ENCODE peak calls at places on chromosomes 11 and 22, in seven cellular contexts. Z, H, V, O, C, T and X are unnamed samples.

GRCh38 chr11:12105471-12105870 is 4.9 kb upstream of the MICAL2 start:
- DNase-seq in T (no peak), Z (no peak), C (no peak), V (no peak), H (no peak), O (no peak), X (no peak)

GRCh38 chr11:66591175-66591574 is 1.7 kb downstream of the CCDC87 start:
- DNase-seq in O (no peak), H (no peak), T (no peak), C (no peak), Z (no peak), V (no peak), X (no peak)

GRCh38 chr22:49566141-49566541 is 261.5 kb downstream of the BRD1 start:
- DNase-seq in O (no peak), H (peak), T (peak), V (no peak), C (peak), Z (no peak), X (no peak)

GRCh38 chr11:125460275-125460674 is 35.8 kb downstream of the FEZ1 start:
- DNase-seq in V (no peak), H (no peak), Z (no peak), C (no peak), T (no peak), O (no peak), X (no peak)

GRCh38 chr11:58525037-58525614 is 17.2 kb upstream of the OR5B21 start:
- DNase-seq in Z (no peak), O (no peak), C (no peak), H (no peak), T (no peak), V (peak), X (no peak)

GRCh38 chr22:31104869-31105268 is 2.5 kb downstream of the SELENOM start:
- DNase-seq in C (no peak), H (peak), O (peak), Z (no peak), T (no peak), V (no peak), X (no peak)

GRCh38 chr22:32607086-32607485 is 132.5 kb downstream of the FBXO7 start:
- DNase-seq in Z (no peak), T (no peak), V (no peak), H (no peak), C (no peak), O (no peak), X (no peak)

GRCh38 chr22:30159561-30160353 is 79.5 kb downstream of the HORMAD2 start:
- DNase-seq in V (peak), O (no peak), H (no peak), Z (peak), T (no peak), C (no peak), X (no peak)

GRCh38 chr11:41281131-41281742 is 178.2 kb downstream of the LRRC4C start:
- DNase-seq in C (no peak), V (no peak), Z (no peak), H (no peak), T (no peak), O (no peak), X (no peak)

GRCh38 chr11:6269994-6270393 is 10.4 kb downstream of the CCKBR start:
- DNase-seq in T (no peak), H (peak), C (no peak), O (no peak), Z (no peak), V (no peak), X (no peak)

GRCh38 chr11:62627718-62628117 is 5.9 kb upstream of the B3GAT3 start:
- DNase-seq in O (no peak), C (no peak), T (no peak), H (no peak), V (no peak), Z (no peak), X (no peak)

GRCh38 chr11:68113986-68114385 is 7.2 kb downstream of the CHKA start:
- DNase-seq in C (no peak), H (no peak), Z (no peak), V (peak), T (no peak), O (no peak), X (no peak)

GRCh38 chr11:88390254-88390653 is 52.7 kb upstream of the CTSC start:
- DNase-seq in Z (no peak), V (no peak), T (no peak), C (no peak), H (no peak), O (no peak), X (no peak)

GRCh38 chr22:29197096-29197495 is 8.6 kb upstream of the EMID1 start:
- DNase-seq in Z (no peak), H (peak), V (peak), C (no peak), T (peak), O (no peak), X (no peak)

GRCh38 chr11:112321521-112322172 is 61.0 kb upstream of the PLET1 start:
- DNase-seq in Z (no peak), C (no peak), H (no peak), T (peak), O (no peak), V (peak), X (peak)

GRCh38 chr22:45336971-45337431 is 27.3 kb downstream of the FAM118A start:
- DNase-seq in Z (peak), C (peak), V (peak), T (no peak), H (peak), O (peak), X (peak)

GRCh38 chr11:130915556-130916237 is 582 bp downstream of the SNX19 start:
- DNase-seq in T (no peak), C (no peak), Z (no peak), O (no peak), H (no peak), V (no peak), X (no peak)

GRCh38 chr22:48478124-48478523 is 1349.5 kb downstream of the BRD1 start:
- DNase-seq in Z (no peak), T (peak), V (no peak), O (no peak), C (no peak), H (no peak), X (no peak)

GRCh38 chr11:11149671-11150459 is 203.2 kb downstream of the CSNK2A3 start:
- DNase-seq in H (no peak), C (no peak), T (no peak), O (no peak), V (no peak), Z (no peak), X (no peak)

GRCh38 chr22:46081831-46082210 is 68.5 kb upstream of the PPARA start:
- DNase-seq in O (peak), Z (no peak), V (no peak), H (peak), T (peak), C (peak), X (peak)

GRCh38 chr11:60905551-60906113 is 753 bp downstream of the PRPF19 start:
- DNase-seq in O (no peak), C (no peak), H (peak), T (no peak), V (peak), Z (no peak), X (no peak)

GRCh38 chr11:47964546-47964945 is 15.8 kb upstream of the PTPRJ start:
- DNase-seq in V (no peak), H (no peak), C (no peak), Z (no peak), O (no peak), T (no peak), X (no peak)

GRCh38 chr11:45922425-45923082 is at the start of gene LARGE2:
- DNase-seq in O (no peak), C (no peak), Z (no peak), H (no peak), V (no peak), T (peak), X (peak)

GRCh38 chr11:101993172-101993571 is 54.1 kb upstream of the CFAP300 start:
- DNase-seq in O (no peak), C (no peak), H (no peak), Z (no peak), V (no peak), T (no peak), X (no peak)

GRCh38 chr11:84817998-84818397 is 809.1 kb downstream of the DLG2 start:
- DNase-seq in V (peak), Z (no peak), O (no peak), H (no peak), C (no peak), T (no peak), X (no peak)

GRCh38 chr22:17578129-17578754 is 14.9 kb downstream of the SLC25A18 start:
- DNase-seq in C (peak), V (peak), Z (peak), O (peak), H (peak), T (peak), X (peak)

GRCh38 chr11:86116996-86117705 is 48.3 kb upstream of the PICALM start:
- DNase-seq in O (no peak), V (no peak), Z (no peak), C (no peak), T (no peak), H (no peak), X (no peak)

GRCh38 chr11:129803533-129803932 is 12.1 kb upstream of the TMEM45B start:
- DNase-seq in V (no peak), O (no peak), H (no peak), T (no peak), C (no peak), Z (no peak), X (no peak)

GRCh38 chr22:35678836-35679235 is 30.6 kb downstream of the APOL6 start:
- DNase-seq in C (no peak), T (no peak), H (no peak), O (no peak), Z (no peak), V (no peak), X (no peak)

GRCh38 chr11:62732830-62733229 is 4.5 kb downstream of the TTC9C start:
- DNase-seq in T (no peak), O (no peak), V (peak), H (no peak), Z (no peak), C (no peak), X (no peak)

GRCh38 chr11:109586789-109587188 is 164.8 kb downstream of the C11orf87 start:
- DNase-seq in C (no peak), T (no peak), H (no peak), O (no peak), V (no peak), Z (no peak), X (no peak)

GRCh38 chr11:121672630-121673487 is 220.1 kb upstream of the SORL1-AS1 start:
- DNase-seq in V (peak), H (peak), T (no peak), O (peak), Z (no peak), C (no peak), X (peak)

GRCh38 chr22:49853981-49854791 is 542 bp downstream of the ZBED4 start:
- DNase-seq in H (no peak), O (peak), V (peak), Z (no peak), C (no peak), T (peak), X (no peak)

GRCh38 chr22:36332623-36333331 is 55.0 kb downstream of the MYH9 start:
- DNase-seq in T (no peak), O (no peak), Z (no peak), C (no peak), H (no peak), V (no peak), X (no peak)

GRCh38 chr11:128908391-128909246 is 17.5 kb downstream of the KCNJ5 start:
- DNase-seq in T (peak), C (no peak), Z (peak), O (peak), V (peak), H (peak), X (peak)

GRCh38 chr11:59756845-59757244 is 1.7 kb downstream of the STX3 start:
- DNase-seq in O (no peak), Z (no peak), T (no peak), V (no peak), C (no peak), H (peak), X (no peak)

GRCh38 chr11:28169816-28170215 is 61.6 kb downstream of the METTL15 start:
- DNase-seq in H (no peak), Z (no peak), V (no peak), T (no peak), C (no peak), O (no peak), X (no peak)

GRCh38 chr11:76795936-76796441 is 12.8 kb downstream of the TSKU start:
- DNase-seq in T (no peak), Z (no peak), V (no peak), C (no peak), H (peak), O (no peak), X (no peak)

DNA sequence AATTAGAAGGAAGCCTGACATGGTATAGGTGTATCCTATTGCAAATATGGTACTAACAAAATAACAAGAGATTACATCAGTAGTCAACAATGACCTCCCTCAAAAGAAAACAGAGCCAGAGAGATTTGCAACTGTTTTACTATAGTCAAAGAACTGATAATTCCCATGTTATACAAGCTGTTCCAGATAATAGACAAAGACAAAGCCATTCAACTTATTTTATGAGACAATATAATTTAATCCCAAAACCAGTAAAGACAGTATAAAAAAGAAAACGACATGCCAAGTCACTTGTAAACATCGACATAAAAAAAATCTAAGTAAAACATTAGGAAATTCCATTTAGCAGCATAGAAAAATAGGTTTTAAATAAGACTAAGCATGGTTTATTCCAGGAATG is 65.2 kb downstream of the PIWIL4 start:
- DNase-seq in O (no peak), V (no peak), T (no peak), Z (no peak), H (no peak), C (no peak), X (no peak)
- H3K27ac ChIP-seq in O (no peak), V (no peak), T (no peak), Z (no peak), H (no peak), C (no peak), X (no peak)

GRCh38 chr11:34502949-34503348 is 10.6 kb downstream of the ELF5 start:
- DNase-seq in V (no peak), T (no peak), C (no peak), O (no peak), H (no peak), Z (no peak), X (no peak)
- TF ChIP-seq CTCF in V (peak), T (no peak), C (no peak), O (no peak), H (no peak), Z (no peak), X (no peak)

DNA sequence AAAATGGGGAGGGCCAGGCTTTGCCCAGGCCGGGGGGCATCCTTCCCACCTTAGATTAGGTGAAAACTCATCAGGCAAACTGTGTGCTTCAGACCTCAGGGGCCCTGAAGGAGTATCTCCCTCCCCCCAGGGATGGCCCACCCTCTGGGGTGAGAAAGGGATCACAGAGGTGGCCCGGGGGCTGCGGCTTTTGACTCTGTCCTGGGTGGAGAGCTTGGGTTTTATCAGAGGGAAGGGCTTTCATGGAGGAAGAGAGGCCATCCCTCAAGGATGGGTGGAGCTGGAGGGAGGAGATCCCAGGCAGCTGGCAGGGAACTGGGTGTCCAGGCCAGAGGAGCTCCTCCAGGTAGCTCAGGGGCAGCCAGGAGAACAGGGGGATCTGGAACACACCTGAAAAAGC is 3.1 kb upstream of the PPP2R5B start:
- DNase-seq in O (no peak), H (peak), C (no peak), T (peak), Z (no peak), V (no peak), X (no peak)
- H3K27ac ChIP-seq in O (no peak), H (no peak), C (no peak), T (no peak), Z (no peak), V (no peak), X (no peak)

GRCh38 chr22:22464541-22465054 is 43.9 kb downstream of the ZNF280B start:
- DNase-seq in T (no peak), Z (no peak), H (no peak), V (no peak), O (no peak), C (no peak), X (no peak)

GRCh38 chr22:22461111-22461510 is 47.4 kb downstream of the ZNF280B start:
- DNase-seq in H (no peak), O (no peak), C (no peak), T (no peak), V (no peak), Z (no peak), X (no peak)

GRCh38 chr22:22463855-22464540 is 44.5 kb downstream of the ZNF280B start:
- DNase-seq in H (no peak), V (peak), C (peak), Z (peak), T (no peak), O (no peak), X (no peak)

GRCh38 chr22:22461583-22461982 is 47.0 kb downstream of the ZNF280B start:
- DNase-seq in H (no peak), C (no peak), Z (no peak), O (no peak), V (no peak), T (no peak), X (no peak)

GRCh38 chr22:22462813-22463567 is 45.6 kb downstream of the ZNF280B start:
- DNase-seq in Z (no peak), H (no peak), V (no peak), O (no peak), T (no peak), C (no peak), X (no peak)
- TF ChIP-seq CTCF in Z (no peak), H (no peak), V (peak), O (no peak), T (no peak), C (no peak), X (no peak)

DNA sequence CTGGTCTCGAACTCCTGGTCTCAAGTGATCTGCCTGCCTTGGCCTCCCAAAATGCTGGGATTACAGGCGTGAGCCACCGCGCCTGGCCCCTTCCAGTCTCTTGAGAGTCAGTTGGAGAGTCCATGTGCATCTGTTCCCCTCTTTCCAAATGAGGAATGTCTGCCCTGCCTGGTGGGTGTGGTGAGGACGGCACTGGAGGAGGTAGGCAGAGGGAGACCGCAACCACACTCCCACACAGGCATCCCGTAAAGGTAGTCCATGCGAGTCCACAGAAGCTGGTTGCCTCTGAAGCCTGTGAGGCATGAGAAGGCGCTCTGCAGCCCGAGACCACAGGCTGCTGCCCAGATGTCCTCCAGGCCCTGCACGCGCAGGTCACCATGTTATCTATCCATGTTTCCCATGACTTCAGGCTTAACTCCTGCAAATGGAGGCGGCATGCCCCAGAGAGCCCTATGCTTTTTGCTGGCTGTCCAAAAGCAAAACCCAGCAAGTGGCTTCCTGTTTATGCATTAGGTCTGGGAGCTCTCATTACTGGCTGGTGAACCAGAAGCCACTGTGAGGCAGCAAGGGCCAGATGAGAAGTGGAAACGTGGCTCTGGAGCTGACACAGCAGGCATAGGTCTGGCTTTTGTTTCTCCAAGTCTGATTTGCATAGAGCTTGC is 43.4 kb downstream of the GRIK4 start:
- DNase-seq in O (no peak), T (no peak), H (no peak), Z (no peak), V (peak), C (no peak), X (no peak)
- H3K27ac ChIP-seq in O (no peak), T (no peak), H (no peak), Z (peak), V (no peak), C (no peak), X (no peak)

DNA sequence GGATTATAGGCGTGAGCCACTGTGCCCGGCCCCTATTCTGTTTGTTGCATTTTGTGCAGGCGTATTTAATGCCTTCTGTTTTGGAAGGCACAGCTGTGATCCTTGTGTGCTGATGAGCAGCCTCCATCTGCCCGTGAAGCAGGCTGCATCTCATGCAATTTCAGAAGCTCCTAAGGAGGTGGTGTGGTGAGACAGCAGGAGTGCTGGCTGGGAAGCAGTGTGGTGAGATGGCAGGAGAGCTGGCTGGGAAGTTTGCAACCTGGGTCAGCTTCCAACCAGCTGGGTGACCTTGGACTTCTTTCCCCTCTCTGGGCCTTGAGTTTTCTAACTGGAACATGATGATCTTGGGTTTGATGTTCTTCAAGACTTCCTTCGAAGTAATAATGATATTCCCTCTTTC is 525.1 kb downstream of the TBC1D22A start:
- DNase-seq in V (no peak), T (no peak), H (peak), Z (no peak), O (no peak), C (no peak), X (no peak)
- TF ChIP-seq CTCF in V (no peak), T (no peak), H (no peak), Z (no peak), O (no peak), C (no peak), X (no peak)